ENCODE peak calls at places on chromosomes 11 and 22, in ten cellular contexts. L is DND-41, O is GM12865, D is dorsolateral prefrontal cortex, G is GM23338, J is A549, X is H1, Q is lower lobe of right lung, W is mammary epithelial cell, A is choroid plexus epithelial cell. N is an unnamed sample.

GRCh38 chr11:117096140-117096972 is 1.9 kb downstream of the SIK3 start:
- DNase-seq in D (peak), J (peak), A (peak), X (peak), O (peak), L (peak), Q (no peak), G (peak), W (no peak), N (no peak)

GRCh38 chr22:46229701-46230100 is 20.4 kb downstream of the CDPF1 start:
- DNase-seq in G (no peak), L (no peak), Q (no peak), D (no peak), A (peak), X (no peak), J (no peak), W (no peak), O (no peak), N (no peak)

GRCh38 chr11:81987829-81988472 is 745.7 kb downstream of the FAM181B start:
- DNase-seq in Q (no peak), A (peak), J (no peak), L (no peak), W (peak), X (no peak), G (no peak), O (peak), D (no peak), N (no peak)

GRCh38 chr11:1382831-1383607 is 6.7 kb upstream of the BRSK2 start:
- DNase-seq in A (peak), L (peak), O (peak), G (peak), Q (peak), D (peak), J (peak), W (peak), X (peak), N (peak)

GRCh38 chr22:45242778-45243191 is 2.1 kb upstream of the KIAA0930 start:
- DNase-seq in J (peak), G (peak), X (no peak), L (no peak), D (no peak), A (no peak), Q (peak), O (no peak), W (no peak), N (no peak)

GRCh38 chr11:861105-861479 is 18.4 kb downstream of the TSPAN4 start:
- DNase-seq in D (no peak), Q (no peak), W (no peak), L (no peak), G (no peak), X (no peak), O (no peak), J (no peak), A (no peak), N (no peak)

GRCh38 chr11:86486261-86487030 is 111.8 kb downstream of the CCDC81 start:
- DNase-seq in X (no peak), Q (no peak), J (no peak), L (no peak), O (no peak), W (no peak), D (peak), A (no peak), G (no peak), N (no peak)

GRCh38 chr22:29478326-29479276 is 1.4 kb upstream of the NEFH start:
- DNase-seq in A (peak), Q (no peak), J (peak), D (no peak), L (peak), X (peak), O (no peak), W (no peak), G (peak), N (no peak)

GRCh38 chr11:10329935-10330334 is 25.1 kb downstream of the ADM start:
- DNase-seq in A (peak), L (no peak), D (no peak), O (no peak), X (no peak), W (peak), J (peak), G (no peak), Q (no peak), N (no peak)

GRCh38 chr11:14288189-14288935 is 70.6 kb downstream of the RRAS2 start:
- DNase-seq in D (no peak), G (no peak), J (peak), L (no peak), A (peak), X (no peak), W (no peak), O (no peak), Q (no peak), N (no peak)

GRCh38 chr11:95282337-95282751 is 51.3 kb upstream of the SESN3 start:
- DNase-seq in O (no peak), D (no peak), W (no peak), L (no peak), J (peak), X (no peak), Q (no peak), A (peak), G (peak), N (no peak)

GRCh38 chr22:46584081-46584903 is 35.9 kb upstream of the GRAMD4 start:
- DNase-seq in Q (peak), X (peak), D (no peak), A (peak), G (no peak), L (no peak), W (no peak), J (no peak), O (no peak), N (no peak)

GRCh38 chr11:126194121-126194543 is 17.3 kb downstream of the RPUSD4 start:
- DNase-seq in Q (no peak), A (peak), W (peak), L (peak), D (no peak), J (peak), O (peak), G (peak), X (peak), N (no peak)

GRCh38 chr11:113023228-113023627 is 62.0 kb downstream of the NCAM1 start:
- DNase-seq in O (no peak), L (no peak), Q (no peak), A (no peak), J (no peak), X (no peak), G (no peak), W (peak), D (no peak), N (no peak)

GRCh38 chr11:114399490-114399889 is 821 bp downstream of the C11orf71 start:
- DNase-seq in G (no peak), L (no peak), O (peak), D (no peak), J (peak), Q (no peak), A (no peak), X (no peak), W (no peak), N (no peak)
- TF ChIP-seq CTCF in G (no peak), L (no peak), O (no peak), D (no peak), J (no peak), Q (no peak), A (no peak), X (no peak), W (no peak), N (no peak)

DNA sequence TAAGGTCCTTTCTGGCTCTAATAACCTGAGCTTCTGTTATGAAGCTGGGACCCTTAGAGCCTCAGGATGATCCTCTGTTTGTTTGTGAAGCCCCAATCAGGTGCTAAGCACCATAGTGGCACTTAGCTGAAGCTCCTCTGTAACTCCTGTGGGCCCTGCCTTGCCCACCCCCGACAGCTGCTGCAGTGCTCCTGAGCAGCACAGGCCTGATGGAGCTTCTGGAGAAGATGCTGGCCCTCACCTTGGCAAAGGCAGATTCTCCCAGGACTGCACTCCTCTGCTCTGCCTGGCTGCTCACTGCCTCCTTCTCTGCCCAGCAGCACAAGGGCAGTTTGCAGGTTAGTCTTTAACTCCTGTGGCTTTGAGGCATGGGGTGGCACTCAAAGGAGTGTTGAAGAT is 19.0 kb upstream of the CCDC134 start:
- DNase-seq in W (no peak), O (no peak), D (no peak), A (no peak), J (no peak), G (no peak), X (no peak), L (no peak), Q (no peak), N (no peak)
- H3K4me3 ChIP-seq in W (no peak), O (peak), D (no peak), A (no peak), J (no peak), G (no peak), X (no peak), L (no peak), Q (peak), N (peak)

DNA sequence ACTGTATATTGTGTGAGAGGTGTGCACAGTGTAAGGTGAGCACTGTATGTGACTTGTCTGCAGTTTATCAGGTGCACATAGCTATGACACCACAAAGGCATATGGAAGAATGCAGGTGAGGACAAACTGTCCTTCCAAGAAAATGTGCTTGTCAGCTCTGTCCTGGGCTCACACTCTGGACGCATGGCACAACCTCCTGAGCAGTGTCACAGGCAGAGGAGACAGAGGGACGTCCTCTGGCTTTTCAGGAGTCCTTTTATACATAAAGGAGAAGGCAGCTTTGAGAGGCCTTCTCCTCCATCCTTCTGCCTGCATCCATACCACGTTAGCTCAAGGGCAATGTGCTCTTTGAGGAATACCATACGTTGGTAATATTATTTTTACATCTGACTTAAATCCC is 7.5 kb upstream of the MYOD1 start:
- DNase-seq in A (no peak), J (no peak), X (no peak), W (no peak), G (no peak), O (no peak), D (no peak), L (no peak), Q (no peak), N (no peak)
- TF ChIP-seq CTCF in A (no peak), J (no peak), X (no peak), W (no peak), G (no peak), O (no peak), D (no peak), L (no peak), Q (no peak), N (no peak)

GRCh38 chr11:74169736-74170458 is 905 bp downstream of the C2CD3 start:
- DNase-seq in O (no peak), W (no peak), D (no peak), X (no peak), A (no peak), Q (no peak), G (no peak), J (no peak), L (no peak), N (no peak)
- H3K4me3 ChIP-seq in O (peak), W (peak), D (peak), X (peak), A (peak), Q (peak), G (peak), J (peak), L (peak), N (peak)

GRCh38 chr11:133782116-133782725 is 63.1 kb downstream of the SPATA19 start:
- DNase-seq in J (no peak), X (no peak), G (no peak), Q (no peak), O (no peak), A (no peak), D (no peak), L (no peak), W (no peak), N (no peak)
- TF ChIP-seq CTCF in J (no peak), X (no peak), G (no peak), Q (no peak), O (no peak), A (no peak), D (no peak), L (no peak), W (no peak), N (no peak)

GRCh38 chr22:26516503-26516902 is 4.2 kb upstream of the TFIP11 start:
- DNase-seq in L (no peak), J (no peak), W (no peak), O (no peak), A (no peak), G (no peak), Q (no peak), X (no peak), D (no peak), N (no peak)
- H3K4me3 ChIP-seq in L (no peak), J (no peak), W (no peak), O (no peak), A (no peak), G (no peak), Q (no peak), X (no peak), D (no peak), N (no peak)

GRCh38 chr11:72951193-72951592 is 137.0 kb downstream of the ATG16L2 start:
- DNase-seq in X (no peak), G (no peak), J (peak), W (peak), L (no peak), A (peak), D (no peak), O (no peak), Q (peak), N (no peak)
- TF ChIP-seq CTCF in X (no peak), G (no peak), J (no peak), W (no peak), L (no peak), A (no peak), D (no peak), O (no peak), Q (no peak), N (no peak)

DNA sequence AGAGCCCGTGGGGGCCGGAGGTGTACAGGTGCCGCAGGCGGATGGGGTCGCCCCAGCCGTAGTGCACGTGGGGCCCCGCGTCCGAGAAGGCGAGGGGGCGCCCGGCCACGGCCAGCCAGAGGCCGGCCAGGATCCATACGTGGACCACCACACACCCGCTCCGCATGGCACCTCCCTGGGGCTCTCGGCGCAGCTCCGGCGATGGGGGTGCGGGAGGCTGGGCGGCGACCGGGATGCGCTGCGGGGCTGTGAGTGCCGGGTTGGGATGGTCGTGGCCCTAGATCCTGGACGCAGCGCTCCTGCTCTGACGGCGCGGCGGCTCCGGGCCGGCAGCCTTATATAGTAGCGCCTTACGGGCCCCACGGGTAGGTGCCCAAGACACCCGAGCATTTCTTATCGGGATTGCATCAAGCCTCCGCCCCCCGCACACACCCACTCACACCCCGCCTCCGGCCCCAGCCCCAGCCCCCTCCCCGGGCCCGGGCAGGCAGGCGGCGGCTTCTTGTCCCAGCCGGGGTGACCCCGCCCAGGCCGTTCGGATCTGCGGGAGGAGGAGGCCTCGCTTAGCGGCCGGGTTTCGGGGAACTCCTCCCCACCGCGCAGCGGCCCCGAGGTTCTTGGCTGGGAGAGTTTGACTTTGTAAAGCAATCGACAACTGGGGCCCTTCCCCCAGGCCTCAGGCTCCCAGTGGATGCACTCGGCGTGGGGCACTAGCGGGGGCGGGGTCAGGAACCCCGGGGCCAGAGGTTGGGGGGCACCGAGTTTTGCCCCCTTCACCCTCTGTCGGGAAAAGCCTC is at the start of gene FGF19:
- DNase-seq in D (no peak), Q (no peak), J (no peak), X (peak), W (peak), L (no peak), O (no peak), G (peak), A (no peak), N (no peak)
- H3K4me3 ChIP-seq in D (no peak), Q (no peak), J (peak), X (peak), W (no peak), L (no peak), O (no peak), G (peak), A (no peak), N (no peak)

N was measured in GM12864.